ENCODE peak calls at places on chromosomes 4 and X, in nine cellular contexts. H is EH; Z is lung microvascular endothelial cell; I is hypothalamus; D is stimulated activated CD8-positive, alpha-beta memory T cell treated with anti-CD3 and anti-CD28 coated beads, Interleukin-15, amount 100 ng/mL, for 4 hours; R is Peyer's patch; L is M059J; M is H7; E is adrenal gland. G is an unnamed sample.

GRCh38 chrX:134460861-134461218 is 875 bp downstream of the HPRT1 start:
- DNase-seq in M (no peak), H (peak), D (no peak), R (no peak), L (peak), Z (peak), E (no peak), I (no peak), G (no peak)

GRCh38 chr4:1245481-1246051 is 3.4 kb downstream of the CTBP1 start:
- DNase-seq in R (peak), L (no peak), Z (no peak), E (peak), H (no peak), D (no peak), M (peak), I (no peak), G (no peak)

GRCh38 chr4:99710681-99711345 is 53.2 kb upstream of the C4orf54 start:
- DNase-seq in I (no peak), L (peak), R (no peak), M (no peak), E (no peak), Z (no peak), D (no peak), H (no peak), G (no peak)

GRCh38 chr4:156686120-156686519 is 285.5 kb downstream of the PDGFC start:
- DNase-seq in M (no peak), L (peak), E (no peak), R (no peak), H (peak), D (no peak), I (no peak), Z (peak), G (peak)

GRCh38 chr4:139951051-139951450 is 202.9 kb downstream of the MAML3 start:
- DNase-seq in L (peak), I (no peak), H (peak), M (no peak), R (no peak), E (no peak), Z (no peak), D (no peak), G (peak)

GRCh38 chr4:93777081-93777460 is 51.5 kb upstream of the ATOH1 start:
- DNase-seq in H (no peak), E (no peak), Z (no peak), M (no peak), I (no peak), L (no peak), D (no peak), R (no peak), G (no peak)

GRCh38 chr4:146029939-146030710 is 91.5 kb upstream of the ZNF827 start:
- DNase-seq in M (peak), D (no peak), R (peak), H (peak), Z (no peak), E (no peak), L (no peak), I (no peak), G (no peak)

GRCh38 chr4:3524349-3524748 is 7.9 kb downstream of the LRPAP1 start:
- DNase-seq in I (no peak), M (no peak), E (no peak), R (no peak), D (no peak), H (no peak), L (no peak), Z (no peak), G (no peak)